ENCODE peak calls at places on chromosomes 16 and 17, in nine cellular contexts. A is AG04450; Q is thyroid gland; X is Caco-2; Z is mammary epithelial cell; D is tibial artery; S is heart left ventricle; U is CD8-positive, alpha-beta T cell; V is kidney. P is an unnamed sample.

GRCh38 chr16:4390266-4391260 is 18.9 kb downstream of the VASN start:
- DNase-seq in A (no peak), Q (no peak), X (no peak), Z (no peak), D (no peak), S (no peak), U (no peak), V (no peak), P (no peak)

GRCh38 chr17:41067281-41067680 is 1.6 kb upstream of the KRTAP2-4 start:
- DNase-seq in A (peak; percentile 41), Q (no peak), X (no peak), Z (no peak), D (no peak), S (no peak), U (no peak), V (no peak), P (peak; percentile 81)

GRCh38 chr16:53865492-53865863 is 161.5 kb downstream of the FTO start:
- DNase-seq in A (no peak), Q (no peak), X (no peak), Z (peak; percentile 84), D (no peak), S (no peak), U (no peak), V (no peak), P (peak; percentile 37)

GRCh38 chr17:45052052-45052772 is 780 bp upstream of the DCAKD start:
- DNase-seq in A (no peak), Q (peak; percentile 56), X (no peak), Z (peak; percentile 61), D (peak; percentile 39), S (peak; percentile 63), U (peak; percentile 26), V (peak; percentile 88), P (no peak)

GRCh38 chr17:31722251-31723056 is 136.6 kb downstream of the COPRS start:
- DNase-seq in A (no peak), Q (no peak), X (no peak), Z (no peak), D (no peak), S (peak; percentile 67), U (no peak), V (no peak), P (no peak)

GRCh38 chr16:89711601-89712475 is 8.9 kb downstream of the VPS9D1 start:
- DNase-seq in A (no peak), Q (no peak), X (peak; percentile 82), Z (peak; percentile 37), D (no peak), S (peak; percentile 38), U (peak; percentile 55), V (peak; percentile 84), P (peak; percentile 90)

GRCh38 chr17:20612635-20613034 is 33.1 kb downstream of the CDRT15L2 start:
- DNase-seq in A (no peak), Q (no peak), X (no peak), Z (no peak), D (no peak), S (no peak), U (no peak), V (no peak), P (no peak)

GRCh38 chr16:47973552-47973951 is 182.2 kb downstream of the ABCC12 start:
- DNase-seq in A (no peak), Q (no peak), X (no peak), Z (no peak), D (no peak), S (no peak), U (no peak), V (no peak), P (no peak)

GRCh38 chr17:80265205-80266068 is 4.8 kb downstream of the RNF213 start:
- DNase-seq in A (no peak), Q (peak; percentile 37), X (no peak), Z (no peak), D (no peak), S (no peak), U (peak; percentile 49), V (no peak), P (no peak)

GRCh38 chr16:80060470-80060869 is 459.9 kb upstream of the MAF start:
- DNase-seq in A (no peak), Q (no peak), X (no peak), Z (no peak), D (no peak), S (no peak), U (no peak), V (no peak), P (no peak)

GRCh38 chr16:78809535-78809934 is 710.1 kb downstream of the WWOX start:
- DNase-seq in A (no peak), Q (no peak), X (no peak), Z (no peak), D (no peak), S (no peak), U (no peak), V (no peak), P (no peak)

GRCh38 chr17:49646391-49647255 is 31.3 kb downstream of the SPOP start:
- DNase-seq in A (peak; percentile 29), Q (peak; percentile 64), X (no peak), Z (peak; percentile 85), D (peak; percentile 47), S (no peak), U (no peak), V (no peak), P (peak; percentile 83)

DNA sequence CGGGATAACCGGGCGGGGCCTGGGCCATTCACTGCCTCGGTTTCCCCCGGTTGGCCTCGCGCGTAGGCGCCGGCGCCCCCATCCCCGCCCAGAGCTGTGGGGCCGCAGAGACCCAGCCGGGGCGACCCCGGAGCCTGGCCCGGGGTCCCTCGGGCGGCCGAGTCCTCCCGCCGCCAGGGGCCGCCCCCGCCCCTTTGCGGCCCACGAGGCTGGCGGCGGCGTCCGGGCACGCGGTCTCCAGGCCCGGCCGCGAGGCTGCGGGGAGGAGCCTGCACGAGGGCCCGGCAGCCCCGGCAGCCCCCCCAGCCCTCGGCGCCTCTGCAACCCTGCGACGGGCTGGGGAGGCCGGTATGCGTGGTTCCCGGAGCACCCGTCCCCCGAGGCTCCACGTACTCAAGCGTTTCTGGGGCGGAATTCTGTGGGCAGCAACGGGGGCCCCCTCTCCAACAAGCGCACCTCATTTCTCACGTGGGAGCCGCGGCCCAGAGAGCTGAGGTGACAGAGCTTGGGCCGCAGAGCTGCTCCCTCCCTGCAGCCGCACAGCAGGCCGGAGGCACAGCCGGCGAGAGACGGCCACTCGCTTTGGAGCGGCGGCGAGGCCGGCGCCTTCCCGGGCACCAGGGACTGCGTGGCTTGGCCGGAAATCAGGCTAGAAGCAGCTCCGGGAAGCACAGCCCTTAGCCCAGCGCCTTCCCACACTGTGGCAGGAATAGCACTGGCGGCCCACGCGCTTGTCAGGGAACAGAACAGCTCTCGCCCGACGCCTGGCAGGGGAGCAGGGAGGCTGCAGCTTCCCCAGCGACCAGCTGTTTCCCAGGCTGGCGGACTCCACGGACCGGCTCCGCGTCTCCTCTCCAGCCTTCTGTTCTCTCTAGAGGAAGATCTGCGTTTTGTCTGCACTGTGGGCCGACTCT is 860 bp upstream of the LIMD2 start:
- DNase-seq in A (no peak), Q (no peak), X (no peak), Z (no peak), D (peak; percentile 70), S (peak; percentile 89), U (peak; percentile 47), V (peak; percentile 94), P (peak; percentile 59)
- H3K4me3 ChIP-seq in A (peak overlapping the region; percentile 55), Q (peak overlapping the region; percentile 58), X (peak overlapping the region; percentile 59), Z (peak overlapping the region; percentile 37), D (peak overlapping the region; percentile 49), S (peak overlapping the region; percentile 72), U (peak overlapping the region; percentile 93), V (no peak overlapping the region), P (peak overlapping the region; percentile 48)

GRCh38 chr16:67959520-67959919 is 8.9 kb downstream of the SLC12A4 start:
- DNase-seq in A (no peak), Q (peak; percentile 28), X (no peak), Z (no peak), D (peak; percentile 70), S (peak; percentile 96), U (no peak), V (peak; percentile 92), P (peak; percentile 46)

GRCh38 chr16:67957622-67958021 is 10.8 kb downstream of the SLC12A4 start:
- DNase-seq in A (no peak), Q (no peak), X (no peak), Z (no peak), D (no peak), S (no peak), U (no peak), V (no peak), P (no peak)

GRCh38 chr16:67961551-67961957 is 6.9 kb downstream of the SLC12A4 start:
- DNase-seq in A (no peak), Q (peak; percentile 95), X (no peak), Z (peak; percentile 99), D (no peak), S (peak; percentile 88), U (no peak), V (peak; percentile 98), P (no peak)

GRCh38 chr16:67962135-67962534 is 6.3 kb downstream of the SLC12A4 start:
- DNase-seq in A (no peak), Q (no peak), X (no peak), Z (no peak), D (no peak), S (no peak), U (no peak), V (no peak), P (no peak)

GRCh38 chr16:67959930-67960329 is 8.5 kb downstream of the SLC12A4 start:
- DNase-seq in A (no peak), Q (no peak), X (no peak), Z (no peak), D (no peak), S (no peak), U (no peak), V (no peak), P (no peak)
- TF ChIP-seq CTCF in A (no peak), Q (no peak), X (no peak), Z (no peak), D (no peak), S (no peak), U (no peak), V (no peak), P (no peak)

GRCh38 chr16:23147666-23148065 is 1.6 kb downstream of the USP31 start:
- DNase-seq in A (no peak), Q (no peak), X (no peak), Z (no peak), D (no peak), S (no peak), U (no peak), V (no peak), P (no peak)
- H3K4me3 ChIP-seq in A (no peak overlapping the region), Q (no peak overlapping the region), X (no peak overlapping the region), Z (peak overlapping the region; percentile 73), D (peak overlapping the region; percentile 70), S (peak overlapping the region; percentile 86), U (no peak overlapping the region), V (peak overlapping the region; percentile 74), P (peak overlapping the region; percentile 74)

GRCh38 chr17:10755592-10756127 is 25.8 kb upstream of the TMEM220 start:
- DNase-seq in A (no peak), Q (no peak), X (no peak), Z (no peak), D (no peak), S (no peak), U (no peak), V (no peak), P (no peak)

GRCh38 chr17:10752696-10753095 is 22.9 kb upstream of the TMEM220 start:
- DNase-seq in A (no peak), Q (no peak), X (no peak), Z (no peak), D (no peak), S (no peak), U (no peak), V (no peak), P (no peak)

GRCh38 chr17:10756146-10756545 is 26.3 kb upstream of the TMEM220 start:
- DNase-seq in A (no peak), Q (peak; percentile 30), X (no peak), Z (no peak), D (no peak), S (no peak), U (no peak), V (no peak), P (no peak)

GRCh38 chr17:10754861-10755591 is 25.2 kb upstream of the TMEM220 start:
- DNase-seq in A (no peak), Q (no peak), X (no peak), Z (no peak), D (no peak), S (no peak), U (no peak), V (no peak), P (no peak)

GRCh38 chr17:10754109-10754508 is 24.3 kb upstream of the TMEM220 start:
- DNase-seq in A (no peak), Q (peak; percentile 30), X (peak; percentile 41), Z (no peak), D (no peak), S (no peak), U (no peak), V (no peak), P (peak; percentile 23)
- TF ChIP-seq CTCF in A (peak; percentile 39), Q (no peak), X (peak; percentile 3), Z (peak; percentile 32), D (no peak), S (peak; percentile 21), U (no peak), V (no peak), P (peak; percentile 28)

P was measured in foreskin fibroblast.